ENCODE peak calls at places on chromosome 5, in ten cellular contexts. Z is astrocyte; T is GM23248; J is gastrocnemius medialis; O is upper lobe of right lung; Q is heart left ventricle; C is endodermal cell; B is cardiac muscle cell; P is uterus; S is CD8-positive, alpha-beta T cell. V is an unnamed sample. For H3K36me3, the result is how much of the 10 kb centered on the place peaks cover.

GRCh38 chr5:130652178-130652577 is 512.9 kb downstream of the HINT1 start:
- DNase-seq in Z (peak), T (no peak), J (no peak), O (no peak), Q (no peak), C (no peak), B (no peak), P (no peak), S (no peak), V (no peak)

GRCh38 chr5:67552773-67553172 is 356.2 kb upstream of the CD180 start:
- DNase-seq in Z (no peak), T (no peak), J (peak), O (no peak), Q (no peak), C (no peak), B (peak), P (no peak), S (no peak), V (no peak)

GRCh38 chr5:58318468-58318867 is 141.4 kb downstream of the PLK2 start:
- DNase-seq in Z (peak), T (peak), J (no peak), O (no peak), Q (no peak), C (no peak), B (no peak), P (no peak), S (no peak), V (no peak)

GRCh38 chr5:27315541-27316282 is 277.3 kb upstream of the CDH9 start:
- DNase-seq in Z (peak), T (peak), J (no peak), O (no peak), Q (no peak), C (no peak), B (no peak), P (no peak), S (no peak), V (no peak)

GRCh38 chr5:60993425-60993824 is 48.4 kb downstream of the NDUFAF2 start:
- DNase-seq in Z (no peak), T (no peak), J (no peak), O (no peak), Q (no peak), C (no peak), B (no peak), P (no peak), S (no peak), V (no peak)

GRCh38 chr5:181164076-181164952 is 16.9 kb downstream of the OR2V2 start:
- DNase-seq in Z (no peak), T (peak), J (no peak), O (no peak), Q (no peak), C (peak), B (no peak), P (no peak), S (no peak), V (no peak)

GRCh38 chr5:57007349-57007748 is 55.4 kb upstream of the MIER3 start:
- DNase-seq in Z (no peak), T (no peak), J (no peak), O (no peak), Q (no peak), C (no peak), B (no peak), P (no peak), S (no peak), V (no peak)

GRCh38 chr5:122368845-122369244 is 56.8 kb downstream of the SNCAIP start:
- DNase-seq in Z (no peak), T (no peak), J (no peak), O (no peak), Q (no peak), C (no peak), B (no peak), P (no peak), S (no peak), V (no peak)

GRCh38 chr5:28374492-28374934 is 1336.1 kb upstream of the CDH9 start:
- DNase-seq in Z (peak), T (no peak), J (no peak), O (peak), Q (no peak), C (no peak), B (peak), P (no peak), S (no peak), V (no peak)

GRCh38 chr5:119280380-119280779 is 75.4 kb upstream of the TNFAIP8 start:
- DNase-seq in Z (no peak), T (no peak), J (no peak), O (no peak), Q (no peak), C (no peak), B (no peak), P (no peak), S (no peak), V (no peak)

GRCh38 chr5:179261301-179262125 is 83.7 kb downstream of the ADAMTS2 start:
- DNase-seq in Z (no peak), T (peak), J (no peak), O (peak), Q (peak), C (peak), B (peak), P (peak), S (no peak), V (peak)

GRCh38 chr5:41763096-41763495 is 107.1 kb downstream of the OXCT1 start:
- DNase-seq in Z (peak), T (peak), J (no peak), O (no peak), Q (no peak), C (no peak), B (no peak), P (no peak), S (no peak), V (no peak)

GRCh38 chr5:126386146-126386545 is 37.1 kb upstream of the GRAMD2B start:
- DNase-seq in Z (peak), T (no peak), J (no peak), O (no peak), Q (no peak), C (no peak), B (no peak), P (no peak), S (no peak), V (no peak)

GRCh38 chr5:138954257-138955012 is 79.3 kb upstream of the LRRTM2 start:
- DNase-seq in Z (no peak), T (no peak), J (no peak), O (no peak), Q (no peak), C (peak), B (no peak), P (no peak), S (no peak), V (no peak)

GRCh38 chr5:172106511-172107356 is 81.3 kb downstream of the STK10 start:
- DNase-seq in Z (no peak), T (peak), J (no peak), O (peak), Q (peak), C (peak), B (peak), P (peak), S (peak), V (peak)

GRCh38 chr5:58890265-58890664 is 307.4 kb downstream of the RAB3C start:
- DNase-seq in Z (no peak), T (no peak), J (no peak), O (no peak), Q (no peak), C (no peak), B (no peak), P (no peak), S (no peak), V (peak)

GRCh38 chr5:181053760-181054122 is 13.7 kb downstream of the BTNL9 start:
- DNase-seq in Z (no peak), T (peak), J (no peak), O (no peak), Q (peak), C (no peak), B (no peak), P (no peak), S (no peak), V (no peak)

GRCh38 chr5:43042626-43043399 is 2.7 kb upstream of the ANXA2R start:
- DNase-seq in Z (peak), T (peak), J (peak), O (peak), Q (peak), C (peak), B (peak), P (peak), S (no peak), V (peak)

GRCh38 chr5:40991168-40991980 is 79.8 kb downstream of the MROH2B start:
- DNase-seq in Z (peak), T (peak), J (peak), O (no peak), Q (peak), C (no peak), B (peak), P (peak), S (no peak), V (peak)

GRCh38 chr5:43227655-43228054 is 35.6 kb downstream of the NIM1K start:
- DNase-seq in Z (peak), T (peak), J (no peak), O (no peak), Q (no peak), C (no peak), B (peak), P (no peak), S (no peak), V (no peak)

GRCh38 chr5:89900346-89900745 is 509.2 kb downstream of the CETN3 start:
- DNase-seq in Z (no peak), T (peak), J (no peak), O (no peak), Q (no peak), C (no peak), B (no peak), P (no peak), S (no peak), V (no peak)

GRCh38 chr5:75044406-75044805 is 8.0 kb downstream of the GCNT4 start:
- DNase-seq in Z (peak), T (peak), J (peak), O (no peak), Q (no peak), C (no peak), B (no peak), P (no peak), S (no peak), V (no peak)

GRCh38 chr5:5497132-5497748 is 74.8 kb downstream of the ICE1 start:
- DNase-seq in Z (peak), T (peak), J (peak), O (peak), Q (peak), C (peak), B (peak), P (peak), S (no peak), V (peak)

GRCh38 chr5:56685503-56686217 is 129.7 kb upstream of the MAP3K1 start:
- DNase-seq in Z (no peak), T (no peak), J (no peak), O (no peak), Q (no peak), C (no peak), B (no peak), P (no peak), S (no peak), V (no peak)

GRCh38 chr5:100464418-100464817 is 70.8 kb upstream of the FAM174A start:
- DNase-seq in Z (peak), T (peak), J (no peak), O (no peak), Q (no peak), C (no peak), B (no peak), P (no peak), S (no peak), V (no peak)

GRCh38 chr5:158785397-158785796 is 314.3 kb downstream of the EBF1 start:
- DNase-seq in Z (no peak), T (peak), J (no peak), O (no peak), Q (no peak), C (no peak), B (no peak), P (no peak), S (no peak), V (no peak)

GRCh38 chr5:175521313-175521833 is 43.0 kb downstream of the SFXN1 start:
- DNase-seq in Z (no peak), T (no peak), J (no peak), O (no peak), Q (no peak), C (no peak), B (no peak), P (no peak), S (no peak), V (no peak)

GRCh38 chr5:171629221-171630005 is 156.2 kb upstream of the SMIM23 start:
- DNase-seq in Z (no peak), T (peak), J (no peak), O (no peak), Q (no peak), C (peak), B (no peak), P (no peak), S (no peak), V (no peak)

GRCh38 chr5:62306494-62307363 is 723 bp downstream of the KIF2A start:
- DNase-seq in Z (peak), T (peak), J (peak), O (peak), Q (no peak), C (peak), B (peak), P (no peak), S (peak), V (peak)
- H3K36me3 ChIP-seq in Z (under half), T (under half), J (under half), O (under half), Q (under half), C (under half), B (under half), P (under half), S (under half), V (under half)

GRCh38 chr5:78592735-78593386 is 55.7 kb downstream of the LHFPL2 start:
- DNase-seq in Z (no peak), T (no peak), J (no peak), O (no peak), Q (no peak), C (no peak), B (no peak), P (no peak), S (no peak), V (no peak)

GRCh38 chr5:78593465-78593864 is 55.1 kb downstream of the LHFPL2 start:
- DNase-seq in Z (no peak), T (no peak), J (no peak), O (no peak), Q (no peak), C (no peak), B (no peak), P (no peak), S (no peak), V (no peak)

GRCh38 chr5:78594946-78595921 is 53.3 kb downstream of the LHFPL2 start:
- DNase-seq in Z (peak), T (peak), J (peak), O (no peak), Q (no peak), C (no peak), B (no peak), P (peak), S (no peak), V (no peak)

GRCh38 chr5:78591972-78592700 is 56.4 kb downstream of the LHFPL2 start:
- DNase-seq in Z (peak), T (no peak), J (no peak), O (no peak), Q (no peak), C (no peak), B (no peak), P (no peak), S (no peak), V (no peak)

GRCh38 chr5:78594014-78594413 is 54.6 kb downstream of the LHFPL2 start:
- DNase-seq in Z (no peak), T (no peak), J (no peak), O (no peak), Q (no peak), C (no peak), B (no peak), P (no peak), S (no peak), V (no peak)
- H3K27ac ChIP-seq in Z (peak), T (peak), J (no peak), O (no peak), Q (no peak), C (no peak), B (peak), P (peak), S (no peak), V (peak)

GRCh38 chr5:96229173-96229572 is 203.9 kb downstream of the PCSK1 start:
- DNase-seq in Z (no peak), T (no peak), J (no peak), O (no peak), Q (no peak), C (no peak), B (no peak), P (no peak), S (no peak), V (no peak)
- H3K36me3 ChIP-seq in Z (under half), T (under half), J (under half), O (under half), Q (under half), C (under half), B (under half), P (under half), S (under half), V (under half)

GRCh38 chr5:133968057-133968993 is at the start of gene C5orf15:
- DNase-seq in Z (peak), T (peak), J (peak), O (peak), Q (peak), C (peak), B (peak), P (peak), S (peak), V (peak)

GRCh38 chr5:133967715-133968056 is 739 bp downstream of the C5orf15 start:
- DNase-seq in Z (no peak), T (peak), J (no peak), O (no peak), Q (peak), C (no peak), B (no peak), P (no peak), S (no peak), V (no peak)

GRCh38 chr5:133970325-133970671 is 1.9 kb upstream of the C5orf15 start:
- DNase-seq in Z (no peak), T (no peak), J (no peak), O (no peak), Q (no peak), C (no peak), B (no peak), P (no peak), S (no peak), V (no peak)

GRCh38 chr5:133967124-133967523 is 1.3 kb downstream of the C5orf15 start:
- DNase-seq in Z (no peak), T (peak), J (no peak), O (no peak), Q (no peak), C (no peak), B (peak), P (no peak), S (no peak), V (no peak)

DNA sequence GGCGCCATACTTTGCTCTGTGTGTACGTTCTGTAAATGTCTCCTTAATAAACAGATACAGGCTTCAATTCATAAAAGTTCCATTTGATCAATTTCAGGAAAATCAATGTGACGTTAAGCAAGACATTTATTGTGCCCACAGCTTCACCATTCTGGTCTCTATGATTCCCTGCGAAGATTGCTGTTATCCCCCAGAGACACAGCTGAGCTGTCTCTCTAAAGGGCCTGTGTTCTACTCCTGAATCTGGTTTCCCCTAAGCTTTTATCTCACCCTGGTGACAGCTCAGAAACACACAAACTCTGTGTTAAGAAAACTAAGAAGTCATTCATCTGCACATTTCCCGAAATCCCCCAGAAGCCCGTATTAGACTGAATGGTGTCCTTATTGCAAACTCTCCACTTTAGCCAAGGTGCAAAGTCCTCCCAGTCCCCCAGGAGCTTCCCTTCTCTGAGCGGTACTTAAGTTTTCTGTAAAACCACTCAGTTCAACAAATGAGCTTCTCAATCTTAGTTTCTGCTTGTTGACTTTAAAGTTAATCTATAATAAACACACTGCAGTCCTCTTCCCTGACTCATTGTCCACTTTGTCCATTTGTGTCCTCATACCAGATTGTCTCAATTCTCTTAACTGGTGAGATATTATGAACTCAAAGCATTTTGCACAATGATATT is 1.4 kb upstream of the C5orf15 start:
- DNase-seq in Z (no peak), T (peak), J (no peak), O (no peak), Q (no peak), C (no peak), B (no peak), P (no peak), S (no peak), V (no peak)
- H3K27ac ChIP-seq in Z (no peak), T (peak), J (peak), O (peak), Q (no peak), C (no peak), B (peak), P (no peak), S (no peak), V (peak)